ENCODE peak calls at places on chromosomes 11 and 22, in ten cellular contexts. C is foreskin fibroblast, A is foreskin keratinocyte, H is AG10803, G is brain microvascular endothelial cell, S is coronary artery, B is right lobe of liver, F is WTC11, Q is tibial artery, E is GM13977. I is an unnamed sample.

GRCh38 chr11:47861762-47862161 is 13.6 kb upstream of the NUP160 start:
- DNase-seq in C (peak), A (no peak), H (peak), G (peak), S (no peak), B (no peak), F (no peak), Q (no peak), E (no peak), I (no peak)

GRCh38 chr11:75562836-75563484 is 907 bp downstream of the SERPINH1 start:
- DNase-seq in C (peak), A (no peak), H (peak), G (peak), S (no peak), B (peak), F (peak), Q (no peak), E (no peak), I (no peak)

GRCh38 chr11:17612221-17613188 is 65.4 kb downstream of the OTOG start:
- DNase-seq in C (no peak), A (no peak), H (no peak), G (no peak), S (peak), B (no peak), F (no peak), Q (no peak), E (no peak), I (no peak)

GRCh38 chr11:122038543-122038942 is 77.5 kb downstream of the BLID start:
- DNase-seq in C (peak), A (peak), H (peak), G (peak), S (no peak), B (no peak), F (no peak), Q (no peak), E (no peak), I (no peak)

GRCh38 chr11:120130991-120131760 is 6.7 kb downstream of the TRIM29 start:
- DNase-seq in C (no peak), A (no peak), H (no peak), G (no peak), S (peak), B (peak), F (no peak), Q (peak), E (no peak), I (peak)

GRCh38 chr22:33090836-33091235 is 32.7 kb upstream of the SYN3 start:
- DNase-seq in C (no peak), A (no peak), H (no peak), G (no peak), S (no peak), B (no peak), F (no peak), Q (no peak), E (no peak), I (no peak)

GRCh38 chr11:74001822-74002286 is 7.0 kb downstream of the UCP3 start:
- DNase-seq in C (no peak), A (no peak), H (no peak), G (no peak), S (peak), B (no peak), F (no peak), Q (no peak), E (no peak), I (peak)

GRCh38 chr11:130528301-130528651 is 79.8 kb downstream of the ADAMTS15 start:
- DNase-seq in C (no peak), A (no peak), H (no peak), G (no peak), S (peak), B (no peak), F (no peak), Q (no peak), E (no peak), I (no peak)

GRCh38 chr22:46137218-46137766 is 13.0 kb upstream of the PPARA start:
- DNase-seq in C (no peak), A (no peak), H (no peak), G (no peak), S (no peak), B (no peak), F (no peak), Q (no peak), E (no peak), I (no peak)

GRCh38 chr22:45775569-45776312 is 104.1 kb downstream of the ATXN10 start:
- DNase-seq in C (no peak), A (no peak), H (no peak), G (no peak), S (no peak), B (no peak), F (no peak), Q (no peak), E (peak), I (no peak)

GRCh38 chr11:130765951-130766649 is 150.2 kb downstream of the SNX19 start:
- DNase-seq in C (peak), A (no peak), H (peak), G (no peak), S (peak), B (no peak), F (no peak), Q (no peak), E (peak), I (no peak)

GRCh38 chr11:68009391-68010000 is 631 bp upstream of the ALDH3B1 start:
- DNase-seq in C (no peak), A (no peak), H (peak), G (peak), S (no peak), B (peak), F (no peak), Q (no peak), E (no peak), I (peak)

GRCh38 chr11:62875698-62876483 is 4.8 kb upstream of the SLC3A2 start:
- DNase-seq in C (no peak), A (no peak), H (no peak), G (no peak), S (no peak), B (peak), F (no peak), Q (no peak), E (no peak), I (no peak)

GRCh38 chr22:17257578-17257977 is 38.3 kb upstream of the ADA2 start:
- DNase-seq in C (no peak), A (no peak), H (no peak), G (no peak), S (no peak), B (no peak), F (peak), Q (no peak), E (no peak), I (no peak)

GRCh38 chr11:41286751-41287150 is 172.7 kb downstream of the LRRC4C start:
- DNase-seq in C (no peak), A (no peak), H (no peak), G (no peak), S (no peak), B (no peak), F (no peak), Q (no peak), E (no peak), I (no peak)

GRCh38 chr11:101441747-101442146 is 142.1 kb downstream of the TRPC6 start:
- DNase-seq in C (peak), A (no peak), H (no peak), G (peak), S (peak), B (peak), F (no peak), Q (no peak), E (no peak), I (no peak)

GRCh38 chr11:18367431-18367830 is 26.9 kb upstream of the LDHA start:
- DNase-seq in C (no peak), A (no peak), H (peak), G (no peak), S (no peak), B (no peak), F (no peak), Q (no peak), E (no peak), I (no peak)

GRCh38 chr11:16613401-16614381 is 124.8 kb upstream of the C11orf58 start:
- DNase-seq in C (peak), A (peak), H (peak), G (peak), S (peak), B (peak), F (peak), Q (peak), E (peak), I (peak)

GRCh38 chr11:103532133-103532788 is 423.0 kb downstream of the DYNC2H1 start:
- DNase-seq in C (peak), A (peak), H (peak), G (peak), S (no peak), B (no peak), F (no peak), Q (no peak), E (no peak), I (no peak)

GRCh38 chr11:292211-293121 is 3.5 kb downstream of the PGGHG start:
- DNase-seq in C (no peak), A (no peak), H (no peak), G (no peak), S (no peak), B (peak), F (peak), Q (no peak), E (no peak), I (peak)

GRCh38 chr11:20036625-20037335 is 123.5 kb downstream of the DBX1 start:
- DNase-seq in C (no peak), A (no peak), H (no peak), G (no peak), S (no peak), B (no peak), F (no peak), Q (no peak), E (no peak), I (no peak)

GRCh38 chr11:112174789-112175595 is at the start of gene BCO2:
- DNase-seq in C (peak), A (peak), H (peak), G (peak), S (peak), B (peak), F (peak), Q (peak), E (peak), I (peak)

GRCh38 chr11:11250470-11250869 is 102.6 kb downstream of the CSNK2A3 start:
- DNase-seq in C (no peak), A (no peak), H (peak), G (no peak), S (no peak), B (no peak), F (no peak), Q (no peak), E (no peak), I (no peak)

GRCh38 chr22:27639180-27640086 is 162.1 kb downstream of the MN1 start:
- DNase-seq in C (no peak), A (no peak), H (no peak), G (no peak), S (no peak), B (no peak), F (no peak), Q (no peak), E (no peak), I (no peak)

GRCh38 chr22:38756631-38757463 is 1.0 kb upstream of the SUN2 start:
- DNase-seq in C (no peak), A (no peak), H (no peak), G (no peak), S (no peak), B (no peak), F (no peak), Q (no peak), E (no peak), I (no peak)

GRCh38 chr11:40185793-40186192 is 1273.7 kb downstream of the LRRC4C start:
- DNase-seq in C (no peak), A (no peak), H (no peak), G (no peak), S (no peak), B (no peak), F (no peak), Q (no peak), E (no peak), I (no peak)

GRCh38 chr11:131916633-131917032 is 546.2 kb downstream of the NTM start:
- DNase-seq in C (no peak), A (no peak), H (peak), G (no peak), S (no peak), B (no peak), F (no peak), Q (no peak), E (no peak), I (no peak)
- TF ChIP-seq CTCF in C (no peak), A (no peak), H (no peak), G (no peak), S (no peak), B (no peak), F (no peak), Q (no peak), E (no peak), I (no peak)

GRCh38 chr11:58905716-58906547 is 33.4 kb upstream of the GLYATL1 start:
- DNase-seq in C (peak), A (peak), H (peak), G (peak), S (no peak), B (peak), F (peak), Q (peak), E (no peak), I (no peak)
- TF ChIP-seq CTCF in C (peak), A (peak), H (peak), G (peak), S (no peak), B (no peak), F (no peak), Q (no peak), E (no peak), I (peak)

GRCh38 chr11:125315088-125315740 is 150.7 kb downstream of the PKNOX2 start:
- DNase-seq in C (no peak), A (no peak), H (no peak), G (peak), S (no peak), B (no peak), F (no peak), Q (no peak), E (no peak), I (no peak)

GRCh38 chr11:125312391-125312790 is 147.8 kb downstream of the PKNOX2 start:
- DNase-seq in C (no peak), A (no peak), H (no peak), G (no peak), S (no peak), B (no peak), F (no peak), Q (no peak), E (no peak), I (no peak)

GRCh38 chr11:125313271-125314222 is 149.0 kb downstream of the PKNOX2 start:
- DNase-seq in C (peak), A (peak), H (no peak), G (no peak), S (peak), B (no peak), F (no peak), Q (no peak), E (no peak), I (no peak)

GRCh38 chr11:125312812-125313211 is 148.3 kb downstream of the PKNOX2 start:
- DNase-seq in C (no peak), A (no peak), H (no peak), G (no peak), S (no peak), B (no peak), F (no peak), Q (no peak), E (no peak), I (no peak)

GRCh38 chr11:125314264-125315087 is 149.9 kb downstream of the PKNOX2 start:
- DNase-seq in C (no peak), A (no peak), H (no peak), G (no peak), S (no peak), B (no peak), F (no peak), Q (no peak), E (no peak), I (no peak)
- TF ChIP-seq CTCF in C (no peak), A (no peak), H (no peak), G (no peak), S (no peak), B (no peak), F (no peak), Q (no peak), E (no peak), I (no peak)

DNA sequence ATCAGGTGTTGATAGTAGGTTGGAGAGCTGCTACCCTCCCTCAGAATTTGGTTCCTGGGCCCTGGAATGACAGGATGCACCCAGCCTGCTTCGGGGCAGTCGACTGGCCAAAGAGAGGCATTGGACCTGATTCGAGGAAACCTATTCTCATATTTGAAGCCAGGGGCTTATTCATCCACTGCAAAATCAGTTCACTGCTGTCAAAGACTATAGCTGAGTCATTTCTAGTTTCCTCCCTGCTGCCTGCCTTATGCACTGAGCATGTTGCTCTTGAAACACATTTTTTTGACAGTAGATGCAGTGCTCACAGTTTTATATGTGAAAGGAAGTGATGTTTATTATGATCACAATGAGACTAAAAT is 565.4 kb downstream of the ETS1 start:
- DNase-seq in C (peak), A (no peak), H (peak), G (peak), S (no peak), B (no peak), F (no peak), Q (no peak), E (no peak), I (no peak)
- TF ChIP-seq CTCF in C (no peak), A (no peak), H (no peak), G (no peak), S (no peak), B (peak), F (no peak), Q (no peak), E (no peak), I (no peak)

GRCh38 chr11:65604258-65604657 is 8.7 kb upstream of the KCNK7 start:
- DNase-seq in C (no peak), A (no peak), H (no peak), G (no peak), S (no peak), B (no peak), F (no peak), Q (no peak), E (no peak), I (no peak)

GRCh38 chr11:65607614-65608426 is 6.2 kb downstream of the MAP3K11 start:
- DNase-seq in C (no peak), A (no peak), H (no peak), G (no peak), S (no peak), B (no peak), F (no peak), Q (no peak), E (no peak), I (no peak)

GRCh38 chr11:65609711-65610110 is 4.3 kb downstream of the MAP3K11 start:
- DNase-seq in C (no peak), A (no peak), H (no peak), G (no peak), S (no peak), B (no peak), F (no peak), Q (no peak), E (no peak), I (no peak)

GRCh38 chr11:65609236-65609635 is 4.8 kb downstream of the MAP3K11 start:
- DNase-seq in C (no peak), A (no peak), H (peak), G (no peak), S (no peak), B (no peak), F (no peak), Q (no peak), E (no peak), I (no peak)

DNA sequence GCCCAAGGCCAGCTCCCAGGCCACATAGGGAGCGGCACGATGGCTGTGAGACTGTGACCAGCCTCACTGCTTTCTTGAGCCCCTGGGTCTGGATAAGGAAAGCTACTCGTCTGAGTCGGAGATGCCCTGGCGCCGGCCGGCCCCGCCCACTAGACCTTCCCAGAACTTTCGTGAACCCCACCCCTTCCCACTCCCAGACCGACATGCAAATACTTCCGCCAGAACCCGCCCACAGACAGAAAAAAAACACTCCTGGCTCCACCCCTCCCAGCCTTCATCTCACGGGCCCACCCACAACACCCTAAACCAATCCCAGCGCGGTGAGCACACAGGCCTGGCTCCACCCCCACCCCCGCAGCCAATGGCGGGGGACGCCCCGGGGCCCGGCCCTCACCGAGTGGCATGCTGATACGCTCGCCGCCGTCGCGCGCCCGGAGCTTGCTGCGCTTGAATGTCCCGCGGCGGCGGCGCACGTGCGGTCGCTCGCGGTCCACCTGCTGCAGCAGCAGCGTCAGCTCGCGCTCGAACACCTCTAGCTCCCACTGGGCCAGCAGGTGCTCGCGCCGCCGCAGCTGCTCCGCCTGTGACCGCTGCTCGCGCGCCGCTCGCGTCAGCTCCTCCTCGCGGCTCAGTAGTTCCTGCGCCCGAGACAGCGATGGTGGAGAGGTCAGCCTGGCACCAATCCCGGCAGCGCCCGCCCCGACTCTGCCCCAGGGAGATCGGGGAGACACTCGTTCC is 7.0 kb downstream of the MAP3K11 start:
- DNase-seq in C (peak), A (peak), H (peak), G (peak), S (peak), B (peak), F (peak), Q (peak), E (no peak), I (no peak)
- TF ChIP-seq CTCF in C (no peak), A (no peak), H (no peak), G (no peak), S (no peak), B (no peak), F (no peak), Q (no peak), E (no peak), I (no peak)